ENCODE peak calls at places on chromosomes 6 and 20, in four cellular contexts. One of them, this sample, is unnamed.

GRCh38 chr20:46954490-46955038 is 59.9 kb downstream of the EYA2 start:
- DNase-seq in HuH-7.5: no peak
- DNase-seq in activated T-helper 9 cell treated with anti-CD3 and anti-CD28 coated beads, Interleukin-2, amount 50 U/mL, for 16 hours: no peak
- DNase-seq in C1 segment of cervical spinal cord: no peak
- DNase-seq in this sample: no peak

GRCh38 chr20:37876863-37877262 is 26.1 kb upstream of the VSTM2L start:
- DNase-seq in C1 segment of cervical spinal cord: no peak
- DNase-seq in activated T-helper 9 cell treated with anti-CD3 and anti-CD28 coated beads, Interleukin-2, amount 50 U/mL, for 16 hours: no peak
- DNase-seq in HuH-7.5: no peak
- DNase-seq in this sample: no peak

GRCh38 chr6:134449004-134449403 is 131.1 kb upstream of the SGK1 start:
- DNase-seq in HuH-7.5: no peak
- DNase-seq in C1 segment of cervical spinal cord: no peak
- DNase-seq in activated T-helper 9 cell treated with anti-CD3 and anti-CD28 coated beads, Interleukin-2, amount 50 U/mL, for 16 hours: no peak
- DNase-seq in this sample: no peak

GRCh38 chr6:123830110-123830509 is 26.4 kb downstream of the NKAIN2 start:
- DNase-seq in C1 segment of cervical spinal cord: no peak
- DNase-seq in HuH-7.5: no peak
- DNase-seq in activated T-helper 9 cell treated with anti-CD3 and anti-CD28 coated beads, Interleukin-2, amount 50 U/mL, for 16 hours: no peak
- DNase-seq in this sample: no peak

GRCh38 chr6:87922947-87923330 is 124.7 kb upstream of the SPACA1 start:
- DNase-seq in C1 segment of cervical spinal cord: no peak
- DNase-seq in HuH-7.5: no peak
- DNase-seq in activated T-helper 9 cell treated with anti-CD3 and anti-CD28 coated beads, Interleukin-2, amount 50 U/mL, for 16 hours: no peak
- DNase-seq in this sample: no peak

GRCh38 chr6:133701633-133702331 is 187.1 kb upstream of the TCF21 start:
- DNase-seq in C1 segment of cervical spinal cord: no peak
- DNase-seq in activated T-helper 9 cell treated with anti-CD3 and anti-CD28 coated beads, Interleukin-2, amount 50 U/mL, for 16 hours: no peak
- DNase-seq in HuH-7.5: no peak
- DNase-seq in this sample: no peak

GRCh38 chr6:150535151-150535816 is 64.4 kb upstream of the PLEKHG1 start:
- DNase-seq in HuH-7.5: peak; percentile 29
- DNase-seq in activated T-helper 9 cell treated with anti-CD3 and anti-CD28 coated beads, Interleukin-2, amount 50 U/mL, for 16 hours: no peak
- DNase-seq in C1 segment of cervical spinal cord: no peak
- DNase-seq in this sample: no peak

GRCh38 chr6:90462102-90462501 is 124.8 kb downstream of the MAP3K7 start:
- DNase-seq in activated T-helper 9 cell treated with anti-CD3 and anti-CD28 coated beads, Interleukin-2, amount 50 U/mL, for 16 hours: no peak
- DNase-seq in HuH-7.5: no peak
- DNase-seq in C1 segment of cervical spinal cord: no peak
- DNase-seq in this sample: no peak

GRCh38 chr6:100057941-100058340 is 63.9 kb upstream of the MCHR2 start:
- DNase-seq in C1 segment of cervical spinal cord: no peak
- DNase-seq in HuH-7.5: no peak
- DNase-seq in activated T-helper 9 cell treated with anti-CD3 and anti-CD28 coated beads, Interleukin-2, amount 50 U/mL, for 16 hours: no peak
- DNase-seq in this sample: no peak

GRCh38 chr6:163943647-163944395 is 529.3 kb downstream of the QKI start:
- DNase-seq in HuH-7.5: no peak
- DNase-seq in activated T-helper 9 cell treated with anti-CD3 and anti-CD28 coated beads, Interleukin-2, amount 50 U/mL, for 16 hours: no peak
- DNase-seq in C1 segment of cervical spinal cord: peak; percentile 62
- DNase-seq in this sample: no peak

GRCh38 chr6:105745464-105746129 is 340.5 kb upstream of the PRDM1 start:
- DNase-seq in activated T-helper 9 cell treated with anti-CD3 and anti-CD28 coated beads, Interleukin-2, amount 50 U/mL, for 16 hours: no peak
- DNase-seq in C1 segment of cervical spinal cord: no peak
- DNase-seq in HuH-7.5: no peak
- DNase-seq in this sample: no peak

GRCh38 chr20:5164645-5165399 is 38.0 kb downstream of the CDS2 start:
- DNase-seq in activated T-helper 9 cell treated with anti-CD3 and anti-CD28 coated beads, Interleukin-2, amount 50 U/mL, for 16 hours: no peak
- DNase-seq in C1 segment of cervical spinal cord: no peak
- DNase-seq in HuH-7.5: no peak
- DNase-seq in this sample: no peak

GRCh38 chr6:87907521-87907920 is 140.1 kb upstream of the SPACA1 start:
- DNase-seq in HuH-7.5: no peak
- DNase-seq in C1 segment of cervical spinal cord: no peak
- DNase-seq in activated T-helper 9 cell treated with anti-CD3 and anti-CD28 coated beads, Interleukin-2, amount 50 U/mL, for 16 hours: no peak
- DNase-seq in this sample: no peak

GRCh38 chr20:50012282-50013263 is 29.8 kb downstream of the SNAI1 start:
- DNase-seq in HuH-7.5: peak; percentile 56
- DNase-seq in activated T-helper 9 cell treated with anti-CD3 and anti-CD28 coated beads, Interleukin-2, amount 50 U/mL, for 16 hours: no peak
- DNase-seq in C1 segment of cervical spinal cord: no peak
- DNase-seq in this sample: no peak

GRCh38 chr6:153231048-153231635 is 100.1 kb upstream of the RGS17 start:
- DNase-seq in HuH-7.5: peak; percentile 20
- DNase-seq in C1 segment of cervical spinal cord: no peak
- DNase-seq in activated T-helper 9 cell treated with anti-CD3 and anti-CD28 coated beads, Interleukin-2, amount 50 U/mL, for 16 hours: no peak
- DNase-seq in this sample: no peak

GRCh38 chr6:35327349-35328027 is 14.9 kb upstream of the PPARD start:
- DNase-seq in activated T-helper 9 cell treated with anti-CD3 and anti-CD28 coated beads, Interleukin-2, amount 50 U/mL, for 16 hours: peak; percentile 60
- DNase-seq in C1 segment of cervical spinal cord: no peak
- DNase-seq in HuH-7.5: peak; percentile 59
- DNase-seq in this sample: peak; percentile 52

GRCh38 chr6:10413850-10414765 is 766 bp downstream of the TFAP2A start:
- DNase-seq in activated T-helper 9 cell treated with anti-CD3 and anti-CD28 coated beads, Interleukin-2, amount 50 U/mL, for 16 hours: no peak
- DNase-seq in HuH-7.5: no peak
- DNase-seq in C1 segment of cervical spinal cord: no peak
- DNase-seq in this sample: no peak

GRCh38 chr20:57024849-57025248 is 241.6 kb downstream of the BMP7 start:
- DNase-seq in HuH-7.5: no peak
- DNase-seq in C1 segment of cervical spinal cord: no peak
- DNase-seq in activated T-helper 9 cell treated with anti-CD3 and anti-CD28 coated beads, Interleukin-2, amount 50 U/mL, for 16 hours: no peak
- DNase-seq in this sample: no peak

GRCh38 chr6:75934643-75935472 is 137.6 kb downstream of the IMPG1 start:
- DNase-seq in C1 segment of cervical spinal cord: peak; percentile 26
- DNase-seq in HuH-7.5: peak; percentile 67
- DNase-seq in activated T-helper 9 cell treated with anti-CD3 and anti-CD28 coated beads, Interleukin-2, amount 50 U/mL, for 16 hours: no peak
- DNase-seq in this sample: peak; percentile 71

GRCh38 chr6:658244-658643 is 1.3 kb upstream of the HUS1B start:
- DNase-seq in C1 segment of cervical spinal cord: no peak
- DNase-seq in HuH-7.5: peak; percentile 7
- DNase-seq in activated T-helper 9 cell treated with anti-CD3 and anti-CD28 coated beads, Interleukin-2, amount 50 U/mL, for 16 hours: no peak
- DNase-seq in this sample: no peak

GRCh38 chr6:25169551-25170335 is 109.4 kb upstream of the CARMIL1 start:
- DNase-seq in HuH-7.5: no peak
- DNase-seq in activated T-helper 9 cell treated with anti-CD3 and anti-CD28 coated beads, Interleukin-2, amount 50 U/mL, for 16 hours: no peak
- DNase-seq in C1 segment of cervical spinal cord: no peak
- DNase-seq in this sample: no peak

GRCh38 chr6:93183513-93183912 is 235.8 kb downstream of the EPHA7 start:
- DNase-seq in activated T-helper 9 cell treated with anti-CD3 and anti-CD28 coated beads, Interleukin-2, amount 50 U/mL, for 16 hours: no peak
- DNase-seq in HuH-7.5: no peak
- DNase-seq in C1 segment of cervical spinal cord: no peak
- DNase-seq in this sample: no peak

GRCh38 chr20:4717816-4718215 is 3.9 kb upstream of the PRND start:
- DNase-seq in HuH-7.5: no peak
- DNase-seq in C1 segment of cervical spinal cord: no peak
- DNase-seq in activated T-helper 9 cell treated with anti-CD3 and anti-CD28 coated beads, Interleukin-2, amount 50 U/mL, for 16 hours: no peak
- DNase-seq in this sample: no peak

GRCh38 chr20:32476684-32477593 is 108.2 kb downstream of the NOL4L start:
- DNase-seq in C1 segment of cervical spinal cord: no peak
- DNase-seq in activated T-helper 9 cell treated with anti-CD3 and anti-CD28 coated beads, Interleukin-2, amount 50 U/mL, for 16 hours: no peak
- DNase-seq in HuH-7.5: peak; percentile 20
- DNase-seq in this sample: no peak

GRCh38 chr6:169008641-169009040 is 245.0 kb downstream of the THBS2 start:
- DNase-seq in HuH-7.5: no peak
- DNase-seq in C1 segment of cervical spinal cord: no peak
- DNase-seq in activated T-helper 9 cell treated with anti-CD3 and anti-CD28 coated beads, Interleukin-2, amount 50 U/mL, for 16 hours: no peak
- DNase-seq in this sample: no peak

GRCh38 chr6:113396644-113397201 is 460.4 kb upstream of the MARCKS start:
- DNase-seq in C1 segment of cervical spinal cord: no peak
- DNase-seq in activated T-helper 9 cell treated with anti-CD3 and anti-CD28 coated beads, Interleukin-2, amount 50 U/mL, for 16 hours: no peak
- DNase-seq in HuH-7.5: no peak
- DNase-seq in this sample: no peak

GRCh38 chr20:54140927-54141566 is 32.7 kb downstream of the CYP24A1 start:
- DNase-seq in C1 segment of cervical spinal cord: no peak
- DNase-seq in HuH-7.5: no peak
- DNase-seq in activated T-helper 9 cell treated with anti-CD3 and anti-CD28 coated beads, Interleukin-2, amount 50 U/mL, for 16 hours: no peak
- DNase-seq in this sample: no peak

GRCh38 chr6:13184089-13184468 is 144.3 kb downstream of the TBC1D7 start:
- DNase-seq in activated T-helper 9 cell treated with anti-CD3 and anti-CD28 coated beads, Interleukin-2, amount 50 U/mL, for 16 hours: no peak
- DNase-seq in HuH-7.5: no peak
- DNase-seq in C1 segment of cervical spinal cord: no peak
- DNase-seq in this sample: no peak

GRCh38 chr6:159981591-159982245 is 12.8 kb downstream of the IGF2R start:
- DNase-seq in activated T-helper 9 cell treated with anti-CD3 and anti-CD28 coated beads, Interleukin-2, amount 50 U/mL, for 16 hours: no peak
- DNase-seq in C1 segment of cervical spinal cord: no peak
- DNase-seq in HuH-7.5: no peak
- DNase-seq in this sample: no peak

GRCh38 chr6:46016063-46016608 is 476 bp upstream of the CLIC5 start:
- DNase-seq in HuH-7.5: no peak
- DNase-seq in activated T-helper 9 cell treated with anti-CD3 and anti-CD28 coated beads, Interleukin-2, amount 50 U/mL, for 16 hours: no peak
- DNase-seq in C1 segment of cervical spinal cord: no peak
- DNase-seq in this sample: no peak

GRCh38 chr20:57658447-57659130 is 38.4 kb upstream of the ZBP1 start:
- DNase-seq in activated T-helper 9 cell treated with anti-CD3 and anti-CD28 coated beads, Interleukin-2, amount 50 U/mL, for 16 hours: no peak
- DNase-seq in C1 segment of cervical spinal cord: no peak
- DNase-seq in HuH-7.5: no peak
- DNase-seq in this sample: no peak

GRCh38 chr6:2843138-2843740 is 1.6 kb upstream of the SERPINB1 start:
- DNase-seq in C1 segment of cervical spinal cord: no peak
- DNase-seq in activated T-helper 9 cell treated with anti-CD3 and anti-CD28 coated beads, Interleukin-2, amount 50 U/mL, for 16 hours: no peak
- DNase-seq in HuH-7.5: no peak
- DNase-seq in this sample: no peak

This sample was measured in frontal cortex.